ENCODE peak calls at places on chromosomes 13 and 19, in six cellular contexts. C is neuronal stem cell, F is IMR-90, J is fibroblast of lung, Q is neural progenitor cell, D is upper lobe of right lung. R is an unnamed sample.

GRCh38 chr19:33334271-33334670 is 31.9 kb upstream of the CEBPA start:
- DNase-seq in J (no peak), F (no peak), Q (no peak), D (no peak), C (no peak), R (no peak)

GRCh38 chr13:89361909-89362308 is 1690.7 kb downstream of the SLITRK5 start:
- DNase-seq in F (peak; percentile 0), J (peak; percentile 23), Q (no peak), C (no peak), D (no peak), R (no peak)

GRCh38 chr19:15616183-15616582 is 1.2 kb downstream of the CYP4F8 start:
- DNase-seq in C (no peak), J (no peak), D (no peak), Q (no peak), F (no peak), R (no peak)

GRCh38 chr19:20928371-20928770 is 5.3 kb downstream of the ZNF85 start:
- DNase-seq in Q (no peak), J (peak; percentile 34), C (no peak), F (peak; percentile 87), D (no peak), R (no peak)

GRCh38 chr13:97257228-97257755 is 35.2 kb downstream of the MBNL2 start:
- DNase-seq in C (no peak), Q (no peak), D (no peak), F (no peak), J (no peak), R (no peak)

GRCh38 chr19:47794526-47794925 is 9.8 kb downstream of the TPRX1 start:
- DNase-seq in D (no peak), F (no peak), J (no peak), Q (peak; percentile 21), C (no peak), R (no peak)

GRCh38 chr13:65710514-65710913 is 1519.6 kb downstream of the PCDH9 start:
- DNase-seq in F (no peak), J (no peak), D (no peak), C (no peak), Q (no peak), R (no peak)

GRCh38 chr13:73025212-73026012 is 33.4 kb upstream of the KLF5 start:
- DNase-seq in D (no peak), J (no peak), Q (no peak), F (peak; percentile 47), C (no peak), R (no peak)

GRCh38 chr19:15372470-15372869 is 7.1 kb downstream of the AKAP8 start:
- DNase-seq in J (no peak), C (no peak), D (no peak), Q (no peak), F (no peak), R (peak; percentile 7)

GRCh38 chr13:27131202-27131623 is 40.4 kb downstream of the USP12 start:
- DNase-seq in F (peak; percentile 55), C (no peak), J (no peak), Q (no peak), D (no peak), R (no peak)

GRCh38 chr19:51147663-51148062 is 5.6 kb downstream of the SIGLEC7 start:
- DNase-seq in J (no peak), D (no peak), F (no peak), Q (no peak), C (no peak), R (no peak)

GRCh38 chr19:5306531-5306930 is 34.1 kb downstream of the PTPRS start:
- DNase-seq in Q (no peak), F (no peak), D (no peak), C (no peak), J (no peak), R (no peak)

GRCh38 chr19:704447-704741 is 4.3 kb upstream of the PALM start:
- DNase-seq in Q (no peak), J (no peak), F (no peak), C (no peak), D (no peak), R (no peak)

GRCh38 chr13:20796791-20797513 is 23.2 kb upstream of the EEF1AKMT1 start:
- DNase-seq in C (no peak), D (no peak), Q (no peak), F (peak; percentile 39), J (peak; percentile 39), R (no peak)

GRCh38 chr13:53250272-53250875 is 221.8 kb downstream of the OLFM4 start:
- DNase-seq in C (peak; percentile 80), F (peak; percentile 72), J (peak; percentile 78), D (no peak), Q (peak; percentile 93), R (no peak)

GRCh38 chr19:10206226-10206873 is 11.6 kb upstream of the DNMT1 start:
- DNase-seq in D (peak; percentile 78), Q (no peak), F (peak; percentile 66), J (peak; percentile 47), C (no peak), R (no peak)

GRCh38 chr19:40565910-40566495 is 10.7 kb upstream of the SHKBP1 start:
- DNase-seq in F (no peak), C (no peak), D (no peak), Q (no peak), J (no peak), R (no peak)

GRCh38 chr19:52188822-52189744 is 769 bp upstream of the PPP2R1A start:
- DNase-seq in F (no peak), C (no peak), D (peak; percentile 100), J (no peak), Q (no peak), R (no peak)

GRCh38 chr19:4911314-4911713 is 2.0 kb downstream of the UHRF1 start:
- DNase-seq in Q (peak; percentile 35), F (peak; percentile 25), D (no peak), J (peak; percentile 23), C (no peak), R (no peak)

GRCh38 chr19:55454787-55455243 is 6.6 kb downstream of the ISOC2 start:
- DNase-seq in Q (peak; percentile 71), C (no peak), J (peak; percentile 25), D (no peak), F (peak; percentile 22), R (no peak)

GRCh38 chr19:30665449-30665848 is 293.3 kb downstream of the ZNF536 start:
- DNase-seq in Q (no peak), C (no peak), F (no peak), J (no peak), D (no peak), R (no peak)

GRCh38 chr19:49469828-49470614 is 4.0 kb upstream of the FLT3LG start:
- DNase-seq in C (no peak), F (peak; percentile 32), D (no peak), Q (no peak), J (no peak), R (peak; percentile 61)

GRCh38 chr13:33583398-33583797 is 234.6 kb upstream of the RFC3 start:
- DNase-seq in Q (no peak), C (no peak), D (no peak), F (no peak), J (no peak), R (no peak)

GRCh38 chr19:17153996-17154395 is 61.2 kb upstream of the USE1 start:
- DNase-seq in J (no peak), F (no peak), D (no peak), C (no peak), Q (no peak), R (no peak)

GRCh38 chr19:11437955-11438354 is 2.5 kb downstream of the PRKCSH start:
- DNase-seq in C (no peak), Q (no peak), J (no peak), F (no peak), D (no peak), R (no peak)

GRCh38 chr13:36919206-36919832 is 719 bp downstream of the SMAD9 start:
- DNase-seq in C (peak; percentile 37), J (peak; percentile 9), D (peak; percentile 76), Q (peak; percentile 76), F (peak; percentile 17), R (peak; percentile 78)

GRCh38 chr19:18418034-18418724 is 1.0 kb upstream of the SSBP4 start:
- DNase-seq in J (no peak), F (no peak), D (peak; percentile 83), C (no peak), Q (no peak), R (peak; percentile 87)

DNA sequence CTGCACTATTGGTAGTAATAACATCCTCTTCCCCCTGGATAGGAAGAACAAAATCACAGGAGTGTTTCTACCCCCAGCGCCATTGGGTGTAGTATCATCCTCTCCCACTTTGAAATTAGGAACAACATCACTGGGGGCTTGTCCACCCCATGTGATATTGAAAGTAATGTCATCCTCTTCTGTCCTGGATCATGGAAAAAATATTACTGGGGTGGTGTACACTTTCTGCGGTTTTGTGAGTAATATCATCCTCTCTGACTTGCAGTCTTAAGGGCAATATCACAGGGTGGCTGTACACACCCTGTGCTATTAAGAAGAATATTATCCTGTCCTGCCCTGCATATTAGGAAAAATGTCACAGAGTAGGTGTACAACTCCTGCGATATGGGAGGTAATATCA is 4.9 kb upstream of the RGCC start:
- DNase-seq in Q (no peak), C (no peak), F (no peak), J (no peak), D (no peak), R (no peak)
- H3K36me3 ChIP-seq in Q (no peaks in the 10 kb centered on the region), C (no peaks in the 10 kb centered on the region), F (no peaks in the 10 kb centered on the region), J (no peaks in the 10 kb centered on the region), D (no peaks in the 10 kb centered on the region), R (no peaks in the 10 kb centered on the region)

GRCh38 chr19:3342246-3342645 is 24.1 kb upstream of the NFIC start:
- DNase-seq in Q (no peak), J (no peak), D (no peak), C (no peak), F (no peak), R (no peak)
- H3K4me1 ChIP-seq in Q (no peaks in the 10 kb centered on the region), J (peaks cover 18% of the 10 kb centered on the region), D (peaks cover 46% of the 10 kb centered on the region), C (no peaks in the 10 kb centered on the region), F (peaks cover 18% of the 10 kb centered on the region), R (no peaks in the 10 kb centered on the region)

GRCh38 chr13:98473792-98474153 is 103.1 kb downstream of the STK24 start:
- DNase-seq in Q (no peak), F (no peak), D (no peak), C (no peak), J (no peak), R (no peak)

GRCh38 chr13:98474761-98475160 is 102.1 kb downstream of the STK24 start:
- DNase-seq in D (no peak), J (no peak), C (no peak), F (no peak), Q (no peak), R (no peak)

GRCh38 chr13:98471895-98472294 is 105.0 kb downstream of the STK24 start:
- DNase-seq in F (no peak), C (no peak), Q (no peak), D (no peak), J (no peak), R (no peak)

GRCh38 chr13:98474292-98474691 is 102.6 kb downstream of the STK24 start:
- DNase-seq in D (no peak), F (no peak), J (no peak), C (no peak), Q (no peak), R (no peak)

GRCh38 chr13:98473135-98473791 is 103.6 kb downstream of the STK24 start:
- DNase-seq in C (no peak), F (no peak), D (no peak), Q (no peak), J (no peak), R (no peak)
- H3K36me3 ChIP-seq in C (peaks cover 29% of the 10 kb centered on the region), F (peaks cover 38% of the 10 kb centered on the region), D (peaks cover 35% of the 10 kb centered on the region), Q (no peaks in the 10 kb centered on the region), J (peaks cover 10% of the 10 kb centered on the region), R (no peaks in the 10 kb centered on the region)

DNA sequence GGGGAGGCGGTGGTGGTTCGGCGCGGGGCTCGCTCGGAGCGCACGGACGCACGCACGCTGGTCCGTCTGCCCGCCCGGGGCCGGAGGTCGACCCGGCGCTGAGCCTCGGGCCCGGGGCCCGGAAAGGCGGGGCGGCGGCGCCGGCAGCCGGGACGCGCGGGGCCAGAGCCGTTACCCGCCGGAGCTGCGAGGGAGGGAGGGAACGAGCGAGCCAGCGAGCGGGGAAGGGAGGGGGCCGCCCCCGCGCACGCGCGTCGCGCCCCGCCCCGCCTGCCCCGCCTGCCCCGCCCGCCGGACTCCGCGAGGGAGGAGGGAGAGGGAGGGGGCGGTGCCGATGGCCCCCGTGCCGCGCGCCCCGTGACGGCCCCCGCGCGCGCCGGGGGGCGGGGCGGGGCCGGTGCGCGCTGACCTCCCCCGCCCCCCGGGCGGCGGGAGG is 15.0 kb downstream of the CIC start:
- DNase-seq in Q (peak; percentile 88), C (peak; percentile 68), F (peak; percentile 71), D (peak; percentile 94), J (peak; percentile 76), R (peak; percentile 92)
- H3K4me1 ChIP-seq in Q (peaks cover 42% of the 10 kb centered on the region), C (peaks cover 41% of the 10 kb centered on the region), F (peaks cover 45% of the 10 kb centered on the region), D (peaks cover 47% of the 10 kb centered on the region), J (peaks cover 44% of the 10 kb centered on the region), R (no peaks in the 10 kb centered on the region)